ENCODE peak calls at places on chromosomes 5 and 9, in six cellular contexts. X is hepatocyte, Q is heart right ventricle, N is mammary epithelial cell, A is heart left ventricle, J is astrocyte. G is an unnamed sample.

GRCh38 chr5:98514106-98514665 is 259.3 kb upstream of the RGMB start:
- DNase-seq in X (no peak), Q (no peak), N (no peak), A (no peak), J (no peak), G (no peak)

GRCh38 chr9:117734082-117734481 is 29.9 kb downstream of the TLR4 start:
- DNase-seq in X (no peak), Q (no peak), N (no peak), A (no peak), J (no peak), G (no peak)

GRCh38 chr5:95471922-95472321 is 80.8 kb downstream of the FAM81B start:
- DNase-seq in X (no peak), Q (no peak), N (peak; percentile 30), A (no peak), J (peak; percentile 61), G (no peak)

GRCh38 chr5:168171901-168172717 is 119.3 kb upstream of the WWC1 start:
- DNase-seq in X (no peak), Q (no peak), N (no peak), A (no peak), J (no peak), G (no peak)

GRCh38 chr5:132225165-132226032 is 2.3 kb downstream of the P4HA2 start:
- DNase-seq in X (peak; percentile 66), Q (peak; percentile 53), N (peak; percentile 88), A (peak; percentile 57), J (peak; percentile 73), G (peak; percentile 85)

GRCh38 chr5:1185652-1186350 is 15.6 kb upstream of the SLC6A19 start:
- DNase-seq in X (peak; percentile 68), Q (no peak), N (no peak), A (no peak), J (no peak), G (no peak)

GRCh38 chr9:113178087-113178486 is 27.3 kb downstream of the SLC31A2 start:
- DNase-seq in X (no peak), Q (no peak), N (no peak), A (no peak), J (peak; percentile 81), G (no peak)

GRCh38 chr5:37847978-37848425 is 8.2 kb upstream of the GDNF start:
- DNase-seq in X (peak; percentile 14), Q (no peak), N (peak; percentile 94), A (no peak), J (peak; percentile 67), G (peak; percentile 52)

GRCh38 chr5:85397451-85397850 is 1012.8 kb upstream of the EDIL3 start:
- DNase-seq in X (no peak), Q (no peak), N (no peak), A (no peak), J (no peak), G (no peak)

GRCh38 chr9:136522354-136523237 is 23.3 kb downstream of the NOTCH1 start:
- DNase-seq in X (no peak), Q (no peak), N (no peak), A (no peak), J (no peak), G (no peak)

GRCh38 chr5:41748631-41749030 is 121.6 kb downstream of the OXCT1 start:
- DNase-seq in X (no peak), Q (no peak), N (peak; percentile 75), A (no peak), J (peak; percentile 78), G (no peak)

GRCh38 chr5:178426326-178427130 is 163.7 kb downstream of the COL23A1 start:
- DNase-seq in X (no peak), Q (no peak), N (no peak), A (no peak), J (no peak), G (no peak)

GRCh38 chr9:135359764-135360163 is 119.8 kb upstream of the PPP1R26 start:
- DNase-seq in X (no peak), Q (no peak), N (no peak), A (no peak), J (no peak), G (no peak)

GRCh38 chr5:15142458-15142857 is 270.9 kb upstream of the ANKH start:
- DNase-seq in X (peak; percentile 30), Q (no peak), N (no peak), A (no peak), J (no peak), G (no peak)

GRCh38 chr5:56279979-56280378 is 46.8 kb upstream of the ANKRD55 start:
- DNase-seq in X (no peak), Q (no peak), N (no peak), A (no peak), J (peak; percentile 80), G (no peak)

GRCh38 chr9:128893354-128893753 is 11.4 kb downstream of the LRRC8A start:
- DNase-seq in X (no peak), Q (no peak), N (no peak), A (no peak), J (no peak), G (no peak)

GRCh38 chr5:140169410-140169809 is 5.6 kb upstream of the CYSTM1 start:
- DNase-seq in X (no peak), Q (no peak), N (peak; percentile 12), A (no peak), J (no peak), G (no peak)

GRCh38 chr9:133113163-133113927 is 7.7 kb downstream of the RALGDS start:
- DNase-seq in X (no peak), Q (peak; percentile 66), N (no peak), A (peak; percentile 68), J (peak; percentile 83), G (peak; percentile 9)
- H3K27ac ChIP-seq in X (peak overlapping the region; percentile 66), Q (peak overlapping the region; percentile 76), N (no peak overlapping the region), A (peak overlapping the region; percentile 93), J (peak overlapping the region; percentile 2), G (peak overlapping the region; percentile 82)

GRCh38 chr5:143646961-143647360 is 165.0 kb upstream of the HMHB1 start:
- DNase-seq in X (no peak), Q (no peak), N (no peak), A (no peak), J (no peak), G (no peak)

GRCh38 chr5:143642791-143643190 is 169.2 kb upstream of the HMHB1 start:
- DNase-seq in X (no peak), Q (no peak), N (no peak), A (no peak), J (peak; percentile 30), G (no peak)

GRCh38 chr5:143641957-143642356 is 170.0 kb upstream of the HMHB1 start:
- DNase-seq in X (no peak), Q (no peak), N (no peak), A (no peak), J (no peak), G (no peak)

GRCh38 chr5:143645356-143645755 is 166.6 kb upstream of the HMHB1 start:
- DNase-seq in X (no peak), Q (no peak), N (no peak), A (no peak), J (no peak), G (no peak)

DNA sequence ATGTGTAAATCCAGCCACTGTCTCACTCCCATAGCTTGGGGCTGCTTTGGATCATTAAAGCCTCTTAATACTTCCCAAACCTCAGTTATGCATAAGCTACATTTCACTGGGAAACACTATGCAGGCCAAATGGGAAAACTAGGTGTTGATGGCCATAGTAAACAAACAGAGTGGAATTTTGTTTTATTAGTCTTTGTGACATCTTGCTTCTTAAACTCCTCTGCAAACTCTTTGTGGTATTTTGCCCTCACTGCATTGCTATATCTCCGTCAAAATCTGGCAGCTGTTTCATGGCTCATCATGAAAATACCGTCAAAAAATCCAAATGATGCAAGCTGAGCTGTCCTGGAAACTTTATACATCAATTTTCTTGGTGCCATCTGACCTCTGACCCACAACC is 167.2 kb upstream of the HMHB1 start:
- DNase-seq in X (no peak), Q (no peak), N (no peak), A (no peak), J (no peak), G (no peak)
- H3K9me3 ChIP-seq in X (no peaks in the 10 kb centered on the region), Q (no peaks in the 10 kb centered on the region), N (no peaks in the 10 kb centered on the region), A (no peaks in the 10 kb centered on the region), J (no peaks in the 10 kb centered on the region), G (no peaks in the 10 kb centered on the region)

GRCh38 chr9:127415158-127415557 is 9.0 kb upstream of the ZNF79 start:
- DNase-seq in X (no peak), Q (no peak), N (no peak), A (no peak), J (no peak), G (no peak)

GRCh38 chr9:127415657-127416056 is 8.5 kb upstream of the ZNF79 start:
- DNase-seq in X (no peak), Q (no peak), N (no peak), A (no peak), J (no peak), G (no peak)

GRCh38 chr9:127419306-127419705 is 4.9 kb upstream of the ZNF79 start:
- DNase-seq in X (no peak), Q (no peak), N (no peak), A (no peak), J (no peak), G (no peak)

GRCh38 chr9:127417130-127418036 is 6.8 kb upstream of the ZNF79 start:
- DNase-seq in X (no peak), Q (no peak), N (peak; percentile 91), A (no peak), J (no peak), G (no peak)

DNA sequence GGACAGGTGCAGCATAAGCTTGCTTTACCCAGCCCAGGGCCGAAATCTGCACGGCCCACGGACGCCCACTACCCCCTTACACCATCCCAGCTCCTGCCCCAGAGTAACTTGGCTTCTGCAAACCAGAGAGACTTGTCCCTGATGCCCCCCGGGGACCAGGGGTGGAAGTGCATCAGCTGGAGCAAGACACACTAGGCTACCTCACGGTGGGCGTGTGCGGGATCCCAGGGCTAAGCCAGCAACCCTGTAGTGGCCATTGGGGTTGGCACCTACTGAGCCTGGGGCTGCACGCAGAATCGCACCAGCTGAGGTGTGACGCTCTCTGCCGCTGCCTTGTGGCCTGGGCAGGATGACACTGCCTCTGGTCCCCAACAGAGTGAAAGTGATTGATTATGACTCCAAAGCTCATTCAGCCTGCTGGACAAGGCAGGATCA is 6.1 kb upstream of the ZNF79 start:
- DNase-seq in X (no peak), Q (no peak), N (no peak), A (no peak), J (no peak), G (peak; percentile 89)
- TF ChIP-seq CTCF in X (peak; percentile 19), Q (no peak), N (no peak), A (peak; percentile 20), J (no peak), G (peak; percentile 88)

DNA sequence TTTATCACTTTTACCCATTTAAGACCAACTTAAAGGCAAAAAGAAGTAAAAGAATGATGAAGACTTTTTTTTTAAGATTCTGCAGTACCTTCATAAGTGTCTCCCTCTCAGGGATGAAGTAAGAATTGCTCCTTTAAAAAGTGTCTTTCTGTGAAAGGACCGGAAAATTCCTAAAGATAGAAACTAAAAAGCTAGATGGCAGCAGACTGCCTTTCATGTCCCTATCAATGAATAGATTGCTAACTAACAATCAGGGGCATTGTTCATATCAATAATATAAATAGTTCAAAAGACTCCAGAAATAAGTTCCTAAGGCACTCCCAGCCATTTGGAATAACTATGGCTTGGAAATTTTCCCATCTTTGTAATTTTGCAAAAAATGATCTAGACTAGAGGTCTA is 558.0 kb downstream of the PDE4D start:
- DNase-seq in X (no peak), Q (no peak), N (no peak), A (no peak), J (no peak), G (no peak)
- H3K27ac ChIP-seq in X (no peak overlapping the region), Q (no peak overlapping the region), N (no peak overlapping the region), A (no peak overlapping the region), J (no peak overlapping the region), G (no peak overlapping the region)